ENCODE peak calls at places on chromosomes 11 and 22, in eight cellular contexts. G is gastrocnemius medialis; P is stimulated activated CD8-positive, alpha-beta memory T cell treated with anti-CD3 and anti-CD28 coated beads, Interleukin-12 subunit alpha, Interleukin-12 subunit beta, amount 100 ng/mL, for 1 hour; B is HS-5; Q is NCI-H1105; D is nucleus accumbens; S is substantia nigra; E is mesothelial cell of epicardium. J is an unnamed sample.

GRCh38 chr11:636511-637332 is at the start of gene DRD4:
- DNase-seq in G (no peak), P (no peak), B (no peak), Q (no peak), D (no peak), S (no peak), E (no peak), J (no peak)

GRCh38 chr11:44351006-44351660 is 41.2 kb upstream of the ALX4 start:
- DNase-seq in G (no peak), P (no peak), B (no peak), Q (no peak), D (no peak), S (no peak), E (no peak), J (no peak)

GRCh38 chr22:35175392-35175791 is 81.9 kb upstream of the HMGXB4 start:
- DNase-seq in G (no peak), P (no peak), B (no peak), Q (no peak), D (no peak), S (no peak), E (no peak), J (no peak)

GRCh38 chr22:43200555-43200954 is 13.6 kb upstream of the TTLL12 start:
- DNase-seq in G (no peak), P (no peak), B (no peak), Q (no peak), D (no peak), S (no peak), E (no peak), J (no peak)

GRCh38 chr11:44619931-44620725 is 54.7 kb downstream of the CD82 start:
- DNase-seq in G (peak), P (no peak), B (no peak), Q (no peak), D (no peak), S (no peak), E (peak), J (no peak)

GRCh38 chr22:50438305-50439275 is 36.2 kb downstream of the SBF1 start:
- DNase-seq in G (no peak), P (no peak), B (no peak), Q (no peak), D (no peak), S (no peak), E (no peak), J (peak)

GRCh38 chr11:3160252-3161031 is 4.7 kb downstream of the OSBPL5 start:
- DNase-seq in G (peak), P (no peak), B (peak), Q (peak), D (peak), S (peak), E (peak), J (no peak)

GRCh38 chr11:134657631-134658030 is 245.6 kb upstream of the B3GAT1 start:
- DNase-seq in G (no peak), P (no peak), B (no peak), Q (no peak), D (no peak), S (no peak), E (no peak), J (no peak)

GRCh38 chr22:36743011-36743410 is 32.9 kb downstream of the IFT27 start:
- DNase-seq in G (no peak), P (no peak), B (no peak), Q (no peak), D (no peak), S (no peak), E (no peak), J (no peak)

GRCh38 chr22:40703174-40703573 is 23.9 kb downstream of the MCHR1 start:
- DNase-seq in G (no peak), P (no peak), B (no peak), Q (no peak), D (no peak), S (no peak), E (no peak), J (no peak)

GRCh38 chr11:91984033-91984568 is 240.5 kb upstream of the FAT3 start:
- DNase-seq in G (no peak), P (no peak), B (no peak), Q (no peak), D (no peak), S (no peak), E (no peak), J (no peak)

J was measured in naive thymus-derived CD4-positive, alpha-beta T cell.